ENCODE peak calls at places on chromosomes 16 and 17, in nine cellular contexts. T is endothelial cell of umbilical vein, C is SK-N-MC, W is sigmoid colon, U is GM12892, V is GM12891, L is HCT116, A is suprapubic skin, G is K562. Q is an unnamed sample.

GRCh38 chr16:82638095-82638798 is 11.5 kb downstream of the CDH13 start:
- DNase-seq in G (no peak), L (no peak), U (no peak), A (no peak), W (peak), T (peak), V (no peak), C (no peak), Q (no peak)

GRCh38 chr17:68534714-68535113 is 22.5 kb downstream of the PRKAR1A start:
- DNase-seq in T (no peak), C (no peak), V (no peak), L (no peak), G (no peak), W (no peak), A (no peak), U (no peak), Q (no peak)

GRCh38 chr17:47423406-47424295 is 99.9 kb downstream of the EFCAB13 start:
- DNase-seq in T (peak), L (no peak), C (no peak), A (no peak), G (no peak), U (peak), V (peak), W (peak), Q (peak)

GRCh38 chr17:17944743-17945142 is 27.5 kb downstream of the TOM1L2 start:
- DNase-seq in G (no peak), U (no peak), L (no peak), V (no peak), T (no peak), C (no peak), A (no peak), W (no peak), Q (no peak)

GRCh38 chr17:6170349-6170748 is 100.2 kb downstream of the WSCD1 start:
- DNase-seq in L (no peak), C (no peak), T (no peak), W (no peak), U (no peak), G (no peak), A (no peak), V (no peak), Q (no peak)

GRCh38 chr17:36183811-36184765 is 7.7 kb upstream of the TBC1D3B start:
- DNase-seq in C (no peak), L (no peak), W (no peak), A (no peak), T (no peak), U (no peak), G (no peak), V (no peak), Q (no peak)

GRCh38 chr17:40952675-40953074 is 14.1 kb downstream of the KRT39 start:
- DNase-seq in W (no peak), U (no peak), A (no peak), C (no peak), L (no peak), T (no peak), G (no peak), V (no peak), Q (no peak)

GRCh38 chr16:1674306-1674705 is 3.8 kb upstream of the JPT2 start:
- DNase-seq in W (no peak), V (no peak), G (no peak), A (no peak), T (no peak), L (no peak), U (no peak), C (no peak), Q (no peak)

GRCh38 chr16:1225051-1225451 is at the start of gene TPSG1:
- DNase-seq in C (no peak), W (no peak), A (no peak), L (no peak), T (no peak), G (no peak), U (no peak), V (no peak), Q (peak)

GRCh38 chr17:45006927-45007461 is 38.9 kb upstream of the C1QL1 start:
- DNase-seq in L (no peak), U (no peak), T (no peak), V (no peak), W (no peak), G (no peak), A (no peak), C (no peak), Q (no peak)

GRCh38 chr17:32552280-32552679 is 65.5 kb downstream of the CDK5R1 start:
- DNase-seq in W (no peak), A (no peak), G (no peak), V (no peak), T (no peak), U (no peak), L (no peak), C (no peak), Q (no peak)

GRCh38 chr17:5211458-5211857 is 19.8 kb upstream of the ZNF594 start:
- DNase-seq in W (no peak), T (peak), V (no peak), L (no peak), A (no peak), U (no peak), G (no peak), C (no peak), Q (no peak)

GRCh38 chr17:69213059-69213813 is 15.4 kb downstream of the ABCA10 start:
- DNase-seq in V (no peak), U (no peak), C (no peak), W (no peak), G (no peak), L (no peak), T (no peak), A (no peak), Q (no peak)

GRCh38 chr17:19664821-19665181 is 16.2 kb downstream of the ALDH3A2 start:
- DNase-seq in T (no peak), A (no peak), W (no peak), U (no peak), V (no peak), C (no peak), G (no peak), L (no peak), Q (no peak)

GRCh38 chr17:42512733-42513251 is 23.2 kb upstream of the NAGLU start:
- DNase-seq in A (no peak), V (no peak), U (peak), C (no peak), T (peak), L (no peak), W (peak), G (no peak), Q (no peak)

GRCh38 chr17:43758497-43759174 is at the start of gene SOST:
- DNase-seq in V (no peak), A (peak), G (peak), T (no peak), U (no peak), L (no peak), C (no peak), W (peak), Q (no peak)

GRCh38 chr17:42883802-42884553 is 16.6 kb upstream of the G6PC1 start:
- DNase-seq in G (no peak), W (no peak), T (no peak), V (no peak), U (no peak), L (no peak), A (no peak), C (no peak), Q (no peak)

GRCh38 chr17:68161644-68162428 is 86.0 kb upstream of the AMZ2 start:
- DNase-seq in L (no peak), A (no peak), C (no peak), T (no peak), G (no peak), V (no peak), W (no peak), U (no peak), Q (no peak)

GRCh38 chr16:2467301-2468141 is 3.6 kb upstream of the NTN3 start:
- DNase-seq in V (peak), C (no peak), A (peak), L (peak), U (no peak), T (peak), W (peak), G (no peak), Q (no peak)

GRCh38 chr17:29624586-29624985 is 1.9 kb upstream of the CORO6 start:
- DNase-seq in U (no peak), A (no peak), C (no peak), T (no peak), V (no peak), G (no peak), W (peak), L (no peak), Q (no peak)

GRCh38 chr17:29622337-29623282 is at the start of gene CORO6:
- DNase-seq in G (peak), L (no peak), T (peak), A (peak), W (peak), C (no peak), U (peak), V (peak), Q (peak)

GRCh38 chr17:29627951-29628350 is 5.2 kb upstream of the CORO6 start:
- DNase-seq in U (no peak), T (no peak), A (no peak), C (no peak), L (no peak), G (no peak), V (no peak), W (no peak), Q (no peak)

GRCh38 chr17:29623283-29623647 is 553 bp upstream of the CORO6 start:
- DNase-seq in U (no peak), T (no peak), W (no peak), V (no peak), L (no peak), A (no peak), G (no peak), C (no peak), Q (no peak)

DNA sequence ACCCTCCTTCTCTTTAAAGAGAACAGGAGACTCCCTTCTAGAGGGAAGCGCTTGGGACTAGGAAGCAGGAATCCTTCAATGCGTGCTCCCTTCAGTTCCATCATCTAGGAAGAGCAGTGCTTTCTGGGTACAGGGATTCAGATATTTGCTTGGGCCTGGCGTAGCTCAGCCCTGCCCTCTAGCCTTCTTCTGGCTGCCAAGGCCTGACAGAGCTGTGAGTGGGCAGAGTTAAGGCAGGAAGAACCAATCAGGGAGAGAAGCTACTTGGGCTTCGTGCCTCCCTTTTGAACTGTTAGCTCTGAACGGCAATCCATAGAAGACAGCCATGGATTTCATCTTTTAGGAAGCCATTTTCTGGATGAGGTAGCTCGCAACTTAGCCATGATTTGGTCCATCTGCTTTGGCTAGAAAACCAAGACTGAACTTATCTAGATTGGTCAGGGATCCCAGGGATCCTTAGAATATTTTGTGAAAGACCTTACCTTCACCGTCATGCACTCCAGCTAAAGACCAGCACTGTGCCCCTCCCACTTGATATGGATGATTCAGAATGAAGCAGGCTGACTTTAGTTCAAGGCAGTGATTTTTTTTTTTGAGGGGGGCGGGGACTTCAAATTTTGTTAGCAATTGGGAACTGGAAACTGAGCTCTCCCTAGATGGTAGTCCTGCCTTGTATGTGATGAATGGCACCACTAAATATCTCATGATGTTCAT is 2.5 kb upstream of the CORO6 start:
- DNase-seq in G (no peak), W (peak), T (no peak), L (peak), C (no peak), V (no peak), A (peak), U (no peak), Q (no peak)
- TF ChIP-seq POLR2AphosphoS5 in G (no peak), W (no peak), T (no peak), L (no peak), C (no peak), V (peak), A (no peak), U (peak), Q (no peak)

DNA sequence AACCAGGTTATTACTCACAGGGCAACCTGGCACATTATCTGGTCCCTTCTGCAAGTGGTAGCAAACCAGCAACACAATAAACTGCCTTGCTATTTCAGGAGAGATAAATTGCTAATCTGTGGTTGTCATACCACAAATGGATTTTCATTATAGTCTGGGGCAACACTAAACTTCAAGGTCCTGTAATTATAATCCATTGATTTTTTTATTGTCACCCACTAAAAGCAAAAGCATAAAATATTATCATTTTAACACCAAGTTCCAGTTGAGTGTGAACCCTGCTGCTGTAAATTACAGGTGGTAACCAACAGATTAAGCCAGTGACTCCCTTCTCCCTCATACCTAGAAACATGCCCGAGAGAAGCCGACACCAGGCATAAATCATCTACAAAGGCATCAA is 51.1 kb upstream of the SOX9 start:
- DNase-seq in A (no peak), V (no peak), L (no peak), W (no peak), G (no peak), U (no peak), C (no peak), T (no peak), Q (no peak)
- TF ChIP-seq POLR2AphosphoS5 in A (no peak), V (no peak), L (no peak), W (no peak), G (no peak), U (no peak), C (no peak), T (no peak), Q (no peak)

DNA sequence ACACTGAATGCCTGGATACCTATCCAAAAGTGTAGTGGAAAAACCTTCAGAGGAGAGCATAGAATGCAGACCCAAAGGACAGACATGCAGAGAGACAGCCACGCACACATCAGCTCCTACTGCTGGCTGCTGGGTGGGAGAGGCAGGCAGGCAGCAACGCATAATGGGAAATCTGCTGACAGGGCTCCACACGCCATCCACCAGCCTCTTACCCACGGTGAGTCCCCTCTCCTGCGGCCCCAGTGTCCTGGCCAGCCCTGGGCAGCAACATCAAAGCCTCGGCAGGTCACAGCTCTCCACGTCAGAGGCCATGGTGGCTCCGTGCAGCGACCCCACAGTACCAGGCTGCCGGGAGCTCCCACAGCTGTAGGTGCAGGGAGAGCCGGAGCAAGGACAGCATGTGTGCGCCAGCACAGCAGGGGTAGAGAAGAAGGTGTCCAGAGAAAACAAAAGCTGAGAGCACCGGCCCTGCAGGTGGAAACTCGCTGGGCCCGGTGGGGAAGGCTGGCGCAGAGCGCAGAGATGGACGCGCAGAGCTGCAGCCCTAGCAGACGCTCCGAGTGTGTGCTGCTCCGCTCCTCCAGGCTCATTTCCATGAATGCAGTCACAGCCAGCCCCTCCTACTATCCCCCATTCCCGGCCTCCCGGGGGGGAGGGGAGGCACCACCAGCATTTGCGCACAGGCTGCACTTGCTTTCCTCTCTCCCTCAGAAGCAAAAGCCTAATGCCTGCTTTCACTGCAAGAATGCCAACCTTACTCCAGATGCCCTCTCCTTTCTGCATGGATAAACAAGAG is 58.9 kb downstream of the CYTH1 start:
- DNase-seq in G (no peak), T (no peak), A (no peak), L (no peak), C (peak), V (no peak), W (peak), U (no peak), Q (no peak)
- TF ChIP-seq POLR2AphosphoS5 in G (no peak), T (no peak), A (no peak), L (no peak), C (no peak), V (peak), W (peak), U (no peak), Q (no peak)

GRCh38 chr17:80962356-80963329 is 29.0 kb upstream of the CHMP6 start:
- DNase-seq in U (no peak), C (no peak), T (no peak), G (no peak), L (no peak), W (no peak), A (peak), V (no peak), Q (no peak)

GRCh38 chr17:80963812-80964211 is 27.8 kb upstream of the CHMP6 start:
- DNase-seq in U (no peak), G (no peak), C (no peak), W (no peak), T (no peak), A (no peak), L (no peak), V (no peak), Q (no peak)

GRCh38 chr17:80965606-80966005 is 26.0 kb upstream of the CHMP6 start:
- DNase-seq in G (no peak), W (no peak), U (no peak), V (no peak), T (no peak), C (no peak), A (no peak), L (no peak), Q (peak)

GRCh38 chr17:80964859-80965580 is 26.6 kb upstream of the CHMP6 start:
- DNase-seq in L (no peak), U (no peak), W (no peak), V (no peak), A (peak), G (no peak), C (no peak), T (no peak), Q (peak)

GRCh38 chr17:80964231-80964856 is 27.3 kb upstream of the CHMP6 start:
- DNase-seq in C (no peak), A (no peak), W (no peak), L (no peak), V (no peak), U (no peak), G (no peak), T (no peak), Q (no peak)
- TF ChIP-seq POLR2AphosphoS5 in C (no peak), A (no peak), W (no peak), L (no peak), V (no peak), U (no peak), G (no peak), T (no peak), Q (no peak)

DNA sequence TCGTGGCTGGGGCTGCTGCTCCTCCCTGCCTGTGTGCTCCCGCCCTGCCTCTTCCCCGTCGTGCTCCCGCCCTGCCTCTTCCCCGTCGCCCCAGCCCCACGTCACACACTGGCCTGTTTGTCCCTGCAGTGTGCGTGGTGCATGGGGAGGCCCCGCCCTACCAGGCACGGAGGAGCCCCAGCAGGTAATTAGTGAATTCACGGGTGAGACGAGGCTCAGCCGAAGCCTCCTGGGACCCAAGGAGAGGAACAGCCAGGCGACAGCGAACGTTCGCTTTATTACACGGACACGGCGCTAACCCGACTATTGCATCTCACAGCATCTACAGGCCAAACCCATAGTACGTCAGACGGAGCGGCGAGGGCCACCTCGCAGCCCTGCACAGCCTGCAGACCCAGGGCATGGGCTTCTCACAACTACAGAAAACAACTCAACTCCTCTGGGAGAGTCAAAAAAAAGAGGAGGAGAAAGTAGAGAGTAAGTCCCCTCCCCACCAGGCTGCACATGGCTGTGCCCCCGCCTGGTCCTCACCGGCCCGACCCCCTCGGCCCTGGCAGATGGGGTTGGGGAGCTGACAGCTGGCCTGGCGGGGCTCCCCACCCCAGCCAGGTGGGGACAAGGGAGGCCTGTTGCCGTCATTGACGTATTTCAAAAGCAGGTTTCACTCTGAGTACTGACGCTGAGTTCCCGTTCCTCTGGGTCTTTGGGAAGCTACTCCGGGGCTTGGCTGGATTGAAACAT is 4.3 kb upstream of the PABPN1L start:
- DNase-seq in L (no peak), U (no peak), G (peak), W (no peak), T (no peak), A (no peak), C (no peak), V (peak), Q (no peak)
- TF ChIP-seq POLR2AphosphoS5 in L (no peak), U (no peak), G (no peak), W (no peak), T (no peak), A (no peak), C (no peak), V (no peak), Q (no peak)

GRCh38 chr16:49474741-49475140 is 101.1 kb downstream of the C16orf78 start:
- DNase-seq in L (no peak), V (no peak), W (peak), T (no peak), A (peak), G (no peak), C (no peak), U (no peak), Q (peak)
- TF ChIP-seq POLR2AphosphoS5 in L (no peak), V (no peak), W (no peak), T (no peak), A (no peak), G (no peak), C (no peak), U (no peak), Q (no peak)

DNA sequence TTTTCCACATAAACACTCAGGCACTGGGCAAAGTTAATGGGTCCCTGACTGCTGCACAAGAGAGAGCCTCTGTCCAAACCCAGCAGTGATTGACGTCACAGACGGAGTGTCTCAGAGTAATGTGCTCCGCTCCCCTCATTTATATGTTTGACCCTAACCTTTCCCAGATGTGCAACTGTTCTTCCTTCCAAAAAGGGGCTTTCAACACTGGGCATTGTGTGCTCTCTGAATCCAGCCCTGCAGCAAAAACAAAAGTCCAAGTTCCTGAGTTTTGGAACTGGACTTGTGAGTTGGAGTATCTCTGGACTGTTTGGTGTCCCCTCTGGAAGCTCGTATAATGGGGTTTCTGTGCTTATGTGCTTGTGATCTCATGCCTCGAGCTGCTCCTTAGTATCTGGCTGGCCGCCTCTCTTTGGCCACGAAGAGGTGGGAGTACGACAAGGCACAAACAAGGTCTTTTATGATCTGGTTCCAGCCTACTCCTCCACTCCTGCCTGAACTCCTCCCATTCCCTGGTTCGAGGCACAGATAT is 76.4 kb upstream of the SMIM36 start:
- DNase-seq in L (no peak), C (no peak), W (peak), G (no peak), T (no peak), U (no peak), V (no peak), A (peak), Q (no peak)
- TF ChIP-seq POLR2AphosphoS5 in L (no peak), C (no peak), W (peak), G (no peak), T (no peak), U (no peak), V (no peak), A (no peak), Q (no peak)

Q was measured in upper lobe of left lung.